ENCODE peak calls at places on chromosomes 5 and 9, in four cellular contexts. W is spleen, J is uterus, P is PC-3. A is an unnamed sample.

GRCh38 chr9:73441890-73442818 is 290.5 kb downstream of the ANXA1 start:
- DNase-seq in J (no peak), W (no peak), P (no peak), A (no peak)

GRCh38 chr5:142807378-142807911 is 37.3 kb downstream of the ARHGAP26 start:
- DNase-seq in J (no peak), W (no peak), P (no peak), A (no peak)

GRCh38 chr5:77431286-77431685 is 60.8 kb downstream of the WDR41 start:
- DNase-seq in W (no peak), P (peak; percentile 85), J (no peak), A (no peak)

GRCh38 chr5:150045512-150045911 is 40.8 kb downstream of the CSF1R start:
- DNase-seq in W (no peak), J (no peak), P (no peak), A (no peak)

GRCh38 chr9:2041736-2042135 is 26.6 kb downstream of the SMARCA2 start:
- DNase-seq in J (no peak), W (no peak), P (no peak), A (no peak)

GRCh38 chr5:160543395-160543794 is 121.7 kb downstream of the PTTG1 start:
- DNase-seq in J (no peak), P (peak; percentile 15), W (no peak), A (no peak)

GRCh38 chr5:139783436-139783955 is 12.1 kb upstream of the PSD2 start:
- DNase-seq in W (no peak), J (no peak), P (no peak), A (no peak)

GRCh38 chr5:92371889-92372235 is 988.7 kb upstream of the ARRDC3 start:
- DNase-seq in W (no peak), J (no peak), P (peak; percentile 76), A (no peak)

GRCh38 chr9:87875839-87876545 is 6.7 kb upstream of the SPATA31E1 start:
- DNase-seq in J (no peak), W (peak; percentile 61), P (no peak), A (no peak)

GRCh38 chr5:29069104-29069402 is 2030.7 kb upstream of the CDH9 start:
- DNase-seq in J (no peak), W (no peak), P (no peak), A (no peak)
- H3K4me3 ChIP-seq in J (no peak overlapping the region), W (no peak overlapping the region), P (no peak overlapping the region), A (no peak overlapping the region)

DNA sequence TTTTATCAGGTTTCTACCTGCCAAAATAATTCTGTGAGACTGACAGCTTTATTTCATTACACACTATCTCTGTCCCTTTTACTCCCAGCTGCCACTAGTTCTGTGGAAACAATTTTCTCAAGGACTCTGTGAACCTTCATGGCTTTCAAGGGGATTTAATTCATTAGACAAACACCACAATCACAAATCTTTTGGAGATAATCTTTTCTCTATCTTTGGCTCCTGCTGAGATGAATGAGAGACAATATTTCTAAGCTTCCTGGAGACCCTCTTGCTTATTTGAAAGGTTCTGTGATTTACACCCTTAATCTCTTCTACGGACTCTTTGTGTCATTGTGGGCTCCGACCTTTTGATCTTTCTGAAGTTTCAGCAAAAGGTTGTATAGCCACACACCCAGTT is 222.6 kb downstream of the PRDM9 start:
- DNase-seq in P (no peak), W (no peak), J (no peak), A (no peak)
- H3K4me3 ChIP-seq in P (no peak overlapping the region), W (no peak overlapping the region), J (no peak overlapping the region), A (no peak overlapping the region)

GRCh38 chr5:180313677-180314076 is 21.8 kb upstream of the MAPK9 start:
- DNase-seq in P (peak; percentile 90), W (no peak), J (no peak), A (peak; percentile 88)
- H3K4me3 ChIP-seq in P (peak overlapping the region; percentile 81), W (no peak overlapping the region), J (peak overlapping the region; percentile 30), A (peak overlapping the region; percentile 35)

DNA sequence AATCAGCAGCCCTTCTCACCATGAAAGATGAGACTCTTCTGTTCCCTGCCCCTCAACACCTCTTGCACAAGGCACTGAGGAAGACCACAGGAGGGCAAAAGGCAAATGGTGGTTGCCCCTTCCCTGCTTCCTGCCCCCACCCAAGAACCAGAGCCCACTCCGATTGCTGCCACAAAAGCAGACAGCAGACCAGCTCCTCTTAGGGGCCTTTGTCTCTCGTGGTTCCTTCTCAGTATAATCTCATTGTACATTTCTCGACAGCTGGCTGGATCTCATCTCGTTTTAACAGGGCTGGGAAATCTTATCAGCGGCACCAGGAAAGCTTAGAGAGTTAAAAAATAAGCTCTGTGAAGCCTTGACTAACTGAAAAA is 1.1 kb downstream of the MVB12B start:
- DNase-seq in W (no peak), P (no peak), J (no peak), A (no peak)
- H3K4me3 ChIP-seq in W (peak overlapping the region; percentile 45), P (peak overlapping the region; percentile 77), J (peak overlapping the region; percentile 33), A (peak overlapping the region; percentile 73)

DNA sequence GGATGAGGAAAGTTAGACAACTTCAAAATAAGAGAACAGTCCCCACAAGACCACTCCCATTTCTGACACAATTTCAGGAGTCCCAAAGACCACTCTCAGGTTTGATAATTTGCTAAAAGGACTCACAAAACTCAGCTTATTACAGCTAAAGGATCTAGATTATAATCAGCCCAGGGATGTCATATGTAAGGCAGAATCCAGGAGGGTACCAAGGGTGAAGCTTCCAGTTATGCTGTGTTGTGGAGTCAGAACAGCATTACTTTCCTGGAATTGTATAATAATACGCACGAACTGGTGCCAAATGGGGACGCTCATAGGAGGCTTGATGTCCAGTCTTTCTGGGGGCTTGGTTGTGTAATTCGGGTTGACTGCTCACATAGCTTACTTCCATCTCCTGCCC is 55.4 kb downstream of the SLC27A6 start:
- DNase-seq in J (no peak), P (no peak), W (no peak), A (no peak)
- H3K4me3 ChIP-seq in J (no peak overlapping the region), P (no peak overlapping the region), W (no peak overlapping the region), A (no peak overlapping the region)

DNA sequence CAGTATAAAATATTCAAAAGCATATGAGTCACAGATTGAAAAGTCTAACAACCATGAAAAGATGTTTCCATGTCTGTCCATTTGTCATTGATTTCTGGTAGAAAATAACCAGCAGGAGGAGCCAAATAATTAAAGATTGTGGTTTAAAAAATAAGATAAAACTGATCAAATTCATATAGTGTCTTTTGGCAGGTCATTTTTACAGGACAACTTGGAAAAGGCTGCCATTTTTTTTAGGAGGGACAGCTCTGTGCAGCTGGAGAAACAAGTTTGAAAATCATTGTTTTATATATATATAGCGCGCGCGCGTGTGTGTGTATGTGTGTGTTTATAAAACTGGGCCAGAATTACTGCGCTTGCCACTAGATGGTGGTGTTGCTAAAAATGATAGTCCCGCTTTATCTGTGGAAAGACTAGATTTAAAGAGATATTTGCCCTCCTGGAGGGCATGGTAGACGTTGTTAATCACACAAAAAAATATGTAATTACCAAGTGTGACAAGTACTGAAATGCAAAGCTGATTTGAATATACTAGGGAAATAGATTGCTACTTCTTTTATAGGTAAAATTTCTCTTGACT is 1.3 kb upstream of the TRMO start:
- DNase-seq in W (peak; percentile 81), P (peak; percentile 77), J (peak; percentile 68), A (peak; percentile 83)
- H3K4me3 ChIP-seq in W (no peak overlapping the region), P (peak overlapping the region; percentile 35), J (no peak overlapping the region), A (peak overlapping the region; percentile 60)

DNA sequence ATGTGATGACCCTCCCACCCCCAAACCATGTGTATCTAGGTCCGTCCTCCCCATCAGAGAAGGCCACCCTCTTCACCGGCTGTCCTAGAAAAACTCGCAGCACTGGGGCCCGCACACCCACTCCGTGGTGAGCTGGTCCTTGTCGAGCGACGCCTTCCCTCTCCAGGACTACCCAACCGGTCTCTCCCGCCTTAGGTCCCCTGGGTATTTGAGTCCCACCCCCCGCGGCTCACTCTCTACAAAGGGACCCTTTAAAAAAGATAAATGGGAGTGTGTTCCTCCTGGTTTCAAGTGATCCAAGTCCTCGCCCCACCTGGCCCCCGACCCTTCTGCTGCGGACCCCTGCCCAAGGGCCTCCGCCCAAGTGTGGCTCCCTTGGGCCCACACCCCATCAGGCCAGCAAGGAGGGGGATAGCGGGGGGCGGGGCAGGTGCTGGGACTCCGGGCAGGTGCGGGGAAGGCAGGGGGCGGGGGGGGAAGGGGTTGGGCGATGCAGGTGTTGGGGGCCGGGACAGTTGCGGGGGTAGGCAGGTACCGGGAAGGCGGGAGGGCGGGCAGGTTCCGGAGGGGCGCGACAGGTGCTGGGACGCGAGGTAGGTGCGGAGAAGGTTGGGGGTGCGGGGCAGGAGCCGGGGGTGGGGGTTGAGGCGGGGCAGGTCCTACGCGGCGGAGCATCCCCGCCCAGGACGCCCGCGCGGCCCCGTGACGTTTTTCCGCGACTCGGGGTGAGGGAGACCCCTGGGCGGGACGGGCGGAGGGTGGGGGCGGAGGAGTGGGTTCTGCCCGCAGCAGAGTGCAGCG is 941 bp upstream of the ARRDC1 start:
- DNase-seq in W (no peak), P (no peak), J (no peak), A (peak; percentile 54)
- H3K4me3 ChIP-seq in W (peak overlapping the region; percentile 45), P (no peak overlapping the region), J (peak overlapping the region; percentile 47), A (peak overlapping the region; percentile 62)

DNA sequence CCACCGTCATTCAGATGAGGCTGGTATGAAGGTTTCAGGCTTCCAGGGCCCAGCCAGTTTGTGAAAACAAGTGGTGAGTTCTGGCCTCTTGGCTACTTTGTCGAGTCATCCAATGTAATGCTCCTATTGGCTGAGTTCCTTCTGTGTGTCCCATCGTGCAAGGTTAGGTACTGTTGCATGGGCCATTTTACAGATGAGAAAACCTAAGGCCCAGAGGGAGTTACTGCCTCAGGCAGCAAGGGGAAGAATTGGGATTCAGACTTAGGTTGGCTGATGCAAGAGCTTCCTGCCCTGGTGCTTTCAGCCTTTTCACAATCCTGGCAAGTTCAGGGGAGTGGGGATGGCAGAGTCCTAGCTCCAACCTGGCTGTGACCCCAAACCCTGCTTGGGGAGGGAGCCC is 17.4 kb upstream of the PITX1 start:
- DNase-seq in W (no peak), J (no peak), P (no peak), A (no peak)
- H3K4me3 ChIP-seq in W (no peak overlapping the region), J (no peak overlapping the region), P (no peak overlapping the region), A (no peak overlapping the region)

DNA sequence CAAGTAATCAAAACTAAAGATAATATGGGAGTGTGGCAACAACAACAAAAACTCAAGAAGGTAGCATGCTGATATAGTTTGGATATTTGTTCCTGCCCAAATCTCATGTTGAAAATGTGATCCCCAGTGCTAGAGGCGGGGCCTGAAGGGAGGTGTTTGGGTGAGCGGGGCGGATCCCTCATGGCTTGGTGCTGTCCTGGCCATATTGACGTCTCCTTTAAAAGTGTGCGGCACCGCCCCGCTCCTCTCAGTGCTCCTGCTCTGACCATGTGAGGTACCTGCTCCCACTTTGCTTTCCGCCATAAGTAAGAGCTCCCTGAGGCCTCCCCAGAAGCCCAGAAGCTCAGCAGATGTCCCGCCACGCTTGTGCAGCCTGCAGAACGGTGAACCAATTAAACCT is 25.6 kb downstream of the MED27 start:
- DNase-seq in W (no peak), J (no peak), P (no peak), A (no peak)
- H3K4me3 ChIP-seq in W (no peak overlapping the region), J (no peak overlapping the region), P (no peak overlapping the region), A (no peak overlapping the region)

DNA sequence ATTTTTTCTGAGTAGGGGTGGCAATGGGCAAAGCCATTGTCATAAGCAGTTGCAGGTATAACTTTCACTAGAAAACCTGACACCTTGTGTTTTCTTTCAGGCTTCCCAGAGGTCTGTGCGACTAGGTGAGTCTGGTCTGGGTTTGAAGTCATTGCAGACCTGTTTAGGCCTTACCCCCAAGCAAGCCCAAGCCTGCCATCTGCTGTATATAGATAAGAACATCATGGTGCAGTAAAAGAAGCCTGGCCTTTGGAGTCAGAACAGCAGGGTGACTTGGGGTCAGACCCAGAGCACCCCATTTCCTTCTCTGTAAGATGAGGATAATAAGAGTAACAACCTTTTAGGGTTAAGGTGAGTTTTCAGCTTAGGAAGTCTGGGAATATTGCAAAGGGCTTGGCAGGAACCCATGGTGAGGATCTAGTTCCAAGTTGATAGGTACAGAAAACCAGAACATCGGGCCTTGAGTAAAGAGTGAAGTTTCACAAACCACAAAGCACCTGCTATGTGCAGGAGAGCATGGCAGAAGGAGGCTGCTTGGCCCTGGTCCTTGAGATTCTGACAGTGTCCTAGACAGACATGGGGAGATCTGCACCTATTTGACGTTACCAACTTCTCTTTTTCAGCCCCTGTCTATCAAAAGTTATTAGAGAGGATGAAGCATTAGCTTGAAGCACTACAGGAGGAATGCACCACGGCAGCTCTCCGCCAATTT is 33.9 kb downstream of the TGFBI start:
- DNase-seq in P (peak; percentile 74), W (no peak), J (no peak), A (no peak)
- H3K4me3 ChIP-seq in P (no peak overlapping the region), W (no peak overlapping the region), J (no peak overlapping the region), A (no peak overlapping the region)

A was measured in lower lobe of right lung.